ENCODE peak calls at places on chromosome 22, in four cellular contexts. A is body of pancreas, C is BJ, J is GM13977. M is an unnamed sample.

GRCh38 chr22:23534851-23535717 is 45.0 kb downstream of the IGLL1 start:
- DNase-seq in A (no peak), C (no peak), J (no peak), M (no peak)

GRCh38 chr22:23531966-23532735 is 47.9 kb downstream of the IGLL1 start:
- DNase-seq in A (no peak), C (no peak), J (no peak), M (no peak)

GRCh38 chr22:32793604-32794003 is 7.9 kb upstream of the TIMP3 start:
- DNase-seq in A (no peak), C (no peak), J (no peak), M (no peak)

GRCh38 chr22:32324505-32325415 is 32.9 kb upstream of the RFPL3 start:
- DNase-seq in A (no peak), C (no peak), J (no peak), M (no peak)

GRCh38 chr22:23626286-23626975 is 5.7 kb downstream of the DRICH1 start:
- DNase-seq in A (no peak), C (no peak), J (no peak), M (no peak)

GRCh38 chr22:48135641-48136040 is 1373.2 kb downstream of the TBC1D22A start:
- DNase-seq in A (no peak), C (no peak), J (no peak), M (no peak)

GRCh38 chr22:22871536-22872278 is 15.9 kb upstream of the IGLL5 start:
- DNase-seq in A (no peak), C (no peak), J (no peak), M (no peak)

GRCh38 chr22:31618057-31618456 is 44.0 kb downstream of the PISD start:
- DNase-seq in A (no peak), C (no peak), J (no peak), M (no peak)

GRCh38 chr22:24107668-24108067 is 73.6 kb upstream of the SUSD2 start:
- DNase-seq in A (peak; percentile 65), C (peak; percentile 24), J (no peak), M (peak; percentile 80)

GRCh38 chr22:48701296-48702030 is 1126.2 kb downstream of the BRD1 start:
- DNase-seq in A (no peak), C (no peak), J (no peak), M (no peak)

GRCh38 chr22:42745118-42745517 is 24.4 kb upstream of the A4GALT start:
- DNase-seq in A (no peak), C (no peak), J (peak; percentile 6), M (no peak)

GRCh38 chr22:20247010-20247505 is 21.1 kb downstream of the RTN4R start:
- DNase-seq in A (no peak), C (no peak), J (peak; percentile 89), M (no peak)

GRCh38 chr22:47736166-47737034 is 974.0 kb downstream of the TBC1D22A start:
- DNase-seq in A (no peak), C (no peak), J (no peak), M (no peak)

GRCh38 chr22:42862045-42862734 is 5.1 kb upstream of the ARFGAP3 start:
- DNase-seq in A (no peak), C (no peak), J (no peak), M (no peak)

GRCh38 chr22:26592368-26593015 is 2.6 kb upstream of the TPST2 start:
- DNase-seq in A (no peak), C (no peak), J (peak; percentile 49), M (no peak)

GRCh38 chr22:22552630-22553029 is 6.4 kb downstream of the PRAME start:
- DNase-seq in A (no peak), C (no peak), J (peak; percentile 34), M (no peak)

GRCh38 chr22:26394787-26395186 is 34.3 kb upstream of the ASPHD2 start:
- DNase-seq in A (no peak), C (no peak), J (no peak), M (no peak)

GRCh38 chr22:22536515-22536914 is 16.4 kb upstream of the ZNF280A start:
- DNase-seq in A (no peak), C (no peak), J (no peak), M (no peak)

GRCh38 chr22:25754527-25755202 is 12.7 kb downstream of the MYO18B start:
- DNase-seq in A (peak; percentile 14), C (no peak), J (no peak), M (peak; percentile 35)

GRCh38 chr22:47569389-47570299 is 807.2 kb downstream of the TBC1D22A start:
- DNase-seq in A (no peak), C (no peak), J (no peak), M (no peak)

GRCh38 chr22:43343262-43343988 is at the start of gene SCUBE1:
- DNase-seq in A (peak; percentile 67), C (no peak), J (peak; percentile 78), M (no peak)

GRCh38 chr22:20276468-20276867 is 8.3 kb upstream of the RTN4R start:
- DNase-seq in A (no peak), C (no peak), J (no peak), M (no peak)

GRCh38 chr22:47102648-47103047 is 340.2 kb downstream of the TBC1D22A start:
- DNase-seq in A (peak; percentile 60), C (no peak), J (no peak), M (no peak)

GRCh38 chr22:46812786-46813185 is 50.3 kb downstream of the TBC1D22A start:
- DNase-seq in A (no peak), C (no peak), J (no peak), M (no peak)

GRCh38 chr22:40541300-40541699 is 95.2 kb downstream of the MRTFA start:
- DNase-seq in A (no peak), C (no peak), J (peak; percentile 50), M (no peak)

GRCh38 chr22:22959147-22959827 is 71.7 kb downstream of the IGLL5 start:
- DNase-seq in A (peak; percentile 73), C (no peak), J (no peak), M (peak; percentile 25)

GRCh38 chr22:22463855-22464540 is 44.5 kb downstream of the ZNF280B start:
- DNase-seq in A (peak; percentile 47), C (no peak), J (peak; percentile 42), M (peak; percentile 20)

GRCh38 chr22:41595703-41596102 is 6.1 kb upstream of the PMM1 start:
- DNase-seq in A (no peak), C (no peak), J (no peak), M (no peak)

GRCh38 chr22:41597635-41597953 is 8.0 kb upstream of the PMM1 start:
- DNase-seq in A (no peak), C (no peak), J (no peak), M (no peak)

GRCh38 chr22:41596776-41597634 is 7.4 kb upstream of the PMM1 start:
- DNase-seq in A (peak; percentile 84), C (no peak), J (no peak), M (no peak)

GRCh38 chr22:41598891-41599635 is 9.4 kb upstream of the PMM1 start:
- DNase-seq in A (no peak), C (no peak), J (no peak), M (no peak)

GRCh38 chr22:41598081-41598480 is 8.4 kb upstream of the PMM1 start:
- DNase-seq in A (no peak), C (no peak), J (no peak), M (no peak)
- TF ChIP-seq CTCF in A (no peak), C (peak; percentile 9), J (no peak), M (no peak)

GRCh38 chr22:38465673-38466490 is 2.0 kb upstream of the KDELR3 start:
- DNase-seq in A (no peak), C (no peak), J (no peak), M (no peak)

GRCh38 chr22:38468761-38469305 is 937 bp downstream of the KDELR3 start:
- DNase-seq in A (no peak), C (no peak), J (peak; percentile 37), M (no peak)

GRCh38 chr22:38467438-38467903 is 425 bp upstream of the KDELR3 start:
- DNase-seq in A (peak; percentile 16), C (no peak), J (no peak), M (no peak)

GRCh38 chr22:38469306-38469781 is 1.4 kb downstream of the KDELR3 start:
- DNase-seq in A (no peak), C (no peak), J (peak; percentile 32), M (no peak)

GRCh38 chr22:38467904-38468760 is at the start of gene KDELR3:
- DNase-seq in A (peak; percentile 66), C (no peak), J (peak; percentile 88), M (peak; percentile 31)
- TF ChIP-seq CTCF in A (no peak), C (peak; percentile 40), J (peak; percentile 6), M (peak; percentile 29)

GRCh38 chr22:50611341-50612060 is 10.9 kb downstream of the MAPK8IP2 start:
- DNase-seq in A (no peak), C (no peak), J (no peak), M (no peak)

GRCh38 chr22:50612168-50612714 is 11.6 kb downstream of the MAPK8IP2 start:
- DNase-seq in A (no peak), C (no peak), J (no peak), M (no peak)

GRCh38 chr22:50613291-50613981 is 12.8 kb downstream of the MAPK8IP2 start:
- DNase-seq in A (peak; percentile 93), C (no peak), J (no peak), M (no peak)

GRCh38 chr22:50610581-50610980 is 10.0 kb downstream of the MAPK8IP2 start:
- DNase-seq in A (no peak), C (no peak), J (no peak), M (no peak)

DNA sequence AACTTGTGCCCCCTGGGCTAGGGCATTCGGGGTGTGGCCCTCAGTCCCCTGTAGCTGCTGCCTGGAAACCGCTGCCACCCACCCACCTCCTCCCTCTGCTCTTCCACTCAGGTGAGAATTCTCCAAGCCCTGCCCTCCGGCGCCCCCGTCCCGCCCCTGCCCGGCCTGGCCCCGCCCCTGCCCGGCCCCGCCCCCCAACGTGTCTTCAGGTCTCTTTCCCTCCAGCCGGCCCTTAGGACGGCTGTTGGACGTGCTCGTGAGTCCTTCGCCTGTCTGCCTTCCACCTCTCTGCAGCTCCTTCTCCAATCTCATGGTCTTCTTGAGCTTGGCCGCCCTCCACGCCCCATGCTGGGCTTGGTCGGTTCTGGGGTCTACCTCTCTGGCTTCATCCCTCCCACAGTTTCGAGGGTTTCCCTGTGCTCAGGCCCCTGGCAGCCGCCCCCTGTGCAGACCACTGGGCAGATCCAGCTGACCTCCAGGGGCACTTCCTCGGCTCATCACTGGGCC is 12.2 kb downstream of the MAPK8IP2 start:
- DNase-seq in A (peak; percentile 16), C (no peak), J (peak; percentile 75), M (no peak)
- TF ChIP-seq CTCF in A (no peak), C (no peak), J (no peak), M (no peak)

DNA sequence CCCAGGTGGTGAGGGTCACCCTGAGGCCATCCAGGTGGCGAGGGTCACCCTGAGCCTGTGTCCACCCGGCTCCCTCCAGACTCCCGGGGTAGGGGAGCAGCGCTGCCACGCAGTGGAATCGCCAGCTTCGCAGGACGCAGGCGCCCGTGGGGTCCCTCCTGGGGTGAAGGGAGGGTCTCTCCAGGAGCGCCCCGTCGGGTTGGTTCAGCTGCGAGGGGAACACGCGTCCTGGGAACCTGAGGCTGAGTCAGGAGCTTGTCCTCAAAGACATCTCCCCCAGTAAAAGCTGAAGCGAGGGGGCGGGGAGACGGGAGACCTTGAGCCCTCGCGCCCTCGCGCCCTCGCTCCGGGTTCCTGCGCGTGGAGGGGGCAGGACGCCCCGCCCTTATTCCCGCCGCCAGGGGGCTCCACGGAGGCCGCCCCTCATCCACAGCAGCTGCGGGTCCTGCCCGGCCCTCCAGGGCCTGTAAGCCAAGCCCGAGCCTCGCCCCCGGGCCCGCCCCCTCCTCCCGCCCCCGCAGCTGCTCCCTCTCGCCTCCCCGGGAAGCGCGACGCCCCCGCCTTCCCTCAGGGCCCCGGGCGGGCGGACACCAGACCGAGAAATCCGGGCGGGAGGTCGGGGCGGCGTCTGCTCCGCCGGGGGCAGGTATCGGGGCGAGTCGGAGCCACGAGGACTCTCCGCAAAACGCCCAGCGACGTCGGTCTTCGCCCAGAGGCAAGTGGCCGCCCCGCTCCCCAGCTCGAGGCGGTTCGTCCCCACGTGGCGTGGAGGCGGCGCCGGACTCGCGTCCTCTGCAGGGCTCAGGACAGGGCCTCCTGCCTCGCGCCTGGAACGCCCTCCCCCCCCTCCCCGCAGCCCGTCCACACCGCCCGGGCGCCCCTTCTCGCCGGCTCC is 22.8 kb downstream of the PIM3 start:
- DNase-seq in A (peak; percentile 30), C (no peak), J (no peak), M (no peak)
- TF ChIP-seq CTCF in A (peak; percentile 24), C (peak; percentile 48), J (peak; percentile 37), M (peak; percentile 30)

GRCh38 chr22:30453731-30454510 is 17.9 kb downstream of the SEC14L3 start:
- DNase-seq in A (peak; percentile 35), C (no peak), J (no peak), M (no peak)
- TF ChIP-seq CTCF in A (no peak), C (no peak), J (no peak), M (no peak)

M was measured in AG09319.